ENCODE peak calls at places on chromosomes 7 and 10, in seven cellular contexts. M is HCT116, Q is H1, L is SK-N-SH, Z is K562, N is HepG2, W is GM12878. P is an unnamed sample.

GRCh38 chr7:39428221-39428620 is 138.0 kb upstream of the YAE1 start:
- DNase-seq in M (no peak), Z (no peak), L (no peak), W (no peak), Q (no peak), N (no peak), P (peak)

GRCh38 chr7:45259966-45260646 is 102.5 kb downstream of the RAMP3 start:
- DNase-seq in M (peak), N (peak), L (peak), Q (peak), Z (peak), W (no peak), P (peak)

GRCh38 chr7:150631866-150632864 is at the start of gene GIMAP6:
- DNase-seq in N (no peak), M (no peak), W (peak), L (no peak), Q (no peak), Z (no peak), P (peak)

GRCh38 chr7:92753614-92754013 is 82.8 kb downstream of the CDK6 start:
- DNase-seq in W (no peak), N (no peak), Z (no peak), M (no peak), L (no peak), Q (no peak), P (no peak)

GRCh38 chr10:50512743-50513416 is 110.9 kb downstream of the SGMS1 start:
- DNase-seq in L (no peak), W (peak), M (no peak), Q (no peak), N (no peak), Z (no peak), P (no peak)

GRCh38 chr10:119219747-119220320 is 12.5 kb downstream of the GRK5 start:
- DNase-seq in Z (no peak), L (no peak), N (no peak), Q (no peak), M (no peak), W (no peak), P (no peak)

GRCh38 chr7:118184392-118184899 is 482 bp downstream of the LSM8 start:
- DNase-seq in L (peak), Z (no peak), M (no peak), Q (no peak), N (no peak), W (no peak), P (no peak)

GRCh38 chr7:1455241-1455939 is 3.9 kb downstream of the MICALL2 start:
- DNase-seq in Q (no peak), Z (no peak), N (no peak), M (peak), L (no peak), W (no peak), P (no peak)

GRCh38 chr10:120186506-120186905 is 270.5 kb upstream of the PLPP4 start:
- DNase-seq in Q (no peak), L (no peak), N (no peak), W (no peak), Z (no peak), M (no peak), P (no peak)

GRCh38 chr10:87605656-87606308 is 53.9 kb upstream of the PAPSS2 start:
- DNase-seq in M (no peak), Q (no peak), W (no peak), Z (no peak), L (no peak), N (no peak), P (peak)

GRCh38 chr7:12490105-12490688 is 80.3 kb upstream of the SCIN start:
- DNase-seq in L (peak), Z (peak), M (peak), N (peak), Q (no peak), W (no peak), P (peak)

GRCh38 chr10:123287594-123288247 is 133.5 kb downstream of the BUB3 start:
- DNase-seq in N (no peak), Z (no peak), W (no peak), Q (peak), M (peak), L (peak), P (no peak)

GRCh38 chr10:128528781-128529180 is 402.6 kb upstream of the MKI67 start:
- DNase-seq in Q (no peak), M (no peak), N (no peak), Z (no peak), W (no peak), L (no peak), P (no peak)

GRCh38 chr7:149830997-149831729 is 7.0 kb upstream of the ZNF862 start:
- DNase-seq in Z (no peak), M (no peak), W (no peak), L (peak), Q (no peak), N (no peak), P (no peak)

GRCh38 chr10:23490115-23490514 is 51.2 kb downstream of the OTUD1 start:
- DNase-seq in W (no peak), Z (no peak), N (no peak), Q (no peak), L (no peak), M (no peak), P (no peak)

GRCh38 chr7:99794585-99795502 is 10.9 kb upstream of the CYP3A4 start:
- DNase-seq in Z (no peak), M (no peak), L (no peak), Q (no peak), W (no peak), N (peak), P (no peak)

GRCh38 chr10:131214521-131215244 is 96.8 kb downstream of the TCERG1L start:
- DNase-seq in M (no peak), Z (no peak), L (no peak), Q (no peak), W (no peak), N (no peak), P (no peak)

GRCh38 chr7:132964886-132965285 is 117.0 kb downstream of the CHCHD3 start:
- DNase-seq in L (no peak), W (no peak), M (no peak), Q (no peak), N (no peak), Z (no peak), P (no peak)

GRCh38 chr7:3605222-3605621 is 304.2 kb downstream of the SDK1 start:
- DNase-seq in N (no peak), M (no peak), L (no peak), W (no peak), Z (no peak), Q (no peak), P (peak)

GRCh38 chr7:23474098-23474828 is 4.0 kb upstream of the IGF2BP3 start:
- DNase-seq in W (peak), N (peak), Z (peak), M (peak), Q (peak), L (peak), P (peak)

GRCh38 chr10:30247704-30248103 is 101.4 kb downstream of the MTPAP start:
- DNase-seq in Z (peak), L (no peak), W (no peak), N (no peak), M (no peak), Q (no peak), P (no peak)

GRCh38 chr7:44750921-44751571 is 2.4 kb downstream of the ZMIZ2 start:
- DNase-seq in N (no peak), M (no peak), L (no peak), W (peak), Q (no peak), Z (peak), P (no peak)

GRCh38 chr10:44387853-44388251 is 3.0 kb upstream of the CXCL12 start:
- DNase-seq in M (no peak), W (no peak), N (no peak), L (no peak), Z (no peak), Q (peak), P (no peak)

GRCh38 chr7:64889686-64890162 is 13.3 kb upstream of the ZNF273 start:
- DNase-seq in L (peak), Q (peak), W (no peak), M (no peak), Z (no peak), N (no peak), P (no peak)

GRCh38 chr7:131400833-131401593 is 73.3 kb downstream of the MKLN1 start:
- DNase-seq in M (no peak), N (peak), Q (no peak), Z (no peak), L (no peak), W (no peak), P (no peak)

GRCh38 chr10:82969405-82969804 is 1094.4 kb downstream of the NRG3 start:
- DNase-seq in L (peak), Q (no peak), W (no peak), N (no peak), M (no peak), Z (peak), P (peak)

GRCh38 chr7:127251048-127251451 is 1.7 kb downstream of the GRM8 start:
- DNase-seq in Z (no peak), W (no peak), L (peak), Q (no peak), N (no peak), M (no peak), P (no peak)

GRCh38 chr7:150375662-150376521 is 3.2 kb upstream of the ZNF775 start:
- DNase-seq in L (no peak), M (no peak), Z (no peak), Q (no peak), W (no peak), N (no peak), P (no peak)

GRCh38 chr10:7258948-7259523 is 151.8 kb downstream of the SFMBT2 start:
- DNase-seq in L (peak), M (no peak), Z (no peak), Q (no peak), W (no peak), N (no peak), P (no peak)

GRCh38 chr10:43089519-43089918 is 12.7 kb downstream of the RET start:
- DNase-seq in Q (no peak), M (no peak), Z (no peak), L (no peak), W (no peak), N (no peak), P (no peak)

GRCh38 chr7:147700702-147701101 is 889.9 kb upstream of the C7orf33 start:
- DNase-seq in L (no peak), Q (no peak), Z (no peak), W (no peak), N (no peak), M (no peak), P (no peak)

GRCh38 chr7:55252386-55252785 is 112.8 kb upstream of the LANCL2 start:
- DNase-seq in N (no peak), L (no peak), M (no peak), W (no peak), Q (no peak), Z (no peak), P (no peak)

GRCh38 chr7:68248973-68249372 is 1252.3 kb downstream of the TYW1 start:
- DNase-seq in Z (no peak), L (no peak), Q (no peak), M (no peak), N (no peak), W (no peak), P (no peak)

GRCh38 chr10:97229322-97229721 is 43.6 kb upstream of the SLIT1 start:
- DNase-seq in Q (no peak), L (no peak), M (no peak), N (no peak), W (no peak), Z (no peak), P (no peak)

GRCh38 chr10:121994429-121994881 is 5.5 kb downstream of the TACC2 start:
- DNase-seq in N (no peak), Q (peak), W (no peak), Z (no peak), L (no peak), M (no peak), P (no peak)

GRCh38 chr10:11125004-11125403 is 107.3 kb downstream of the CELF2 start:
- DNase-seq in M (no peak), Z (no peak), W (no peak), Q (no peak), L (no peak), N (no peak), P (no peak)

GRCh38 chr10:112761256-112761655 is 188.8 kb upstream of the TCF7L2 start:
- DNase-seq in M (no peak), N (no peak), L (no peak), W (no peak), Z (no peak), Q (no peak), P (no peak)

GRCh38 chr7:151235091-151235787 is 3.0 kb downstream of the CHPF2 start:
- DNase-seq in Z (no peak), N (no peak), Q (no peak), W (no peak), L (no peak), M (no peak), P (no peak)

GRCh38 chr10:22662693-22663330 is 51.6 kb downstream of the PIP4K2A start:
- DNase-seq in N (peak), W (no peak), Q (no peak), M (no peak), Z (peak), L (no peak), P (no peak)

GRCh38 chr7:21941570-21942224 is 4.0 kb downstream of the CDCA7L start:
- DNase-seq in N (no peak), M (no peak), L (peak), Q (no peak), W (peak), Z (no peak), P (no peak)
- H3K9ac ChIP-seq in N (no peak), M (no peak), L (no peak), Q (no peak), W (no peak), Z (no peak), P (no peak)

DNA sequence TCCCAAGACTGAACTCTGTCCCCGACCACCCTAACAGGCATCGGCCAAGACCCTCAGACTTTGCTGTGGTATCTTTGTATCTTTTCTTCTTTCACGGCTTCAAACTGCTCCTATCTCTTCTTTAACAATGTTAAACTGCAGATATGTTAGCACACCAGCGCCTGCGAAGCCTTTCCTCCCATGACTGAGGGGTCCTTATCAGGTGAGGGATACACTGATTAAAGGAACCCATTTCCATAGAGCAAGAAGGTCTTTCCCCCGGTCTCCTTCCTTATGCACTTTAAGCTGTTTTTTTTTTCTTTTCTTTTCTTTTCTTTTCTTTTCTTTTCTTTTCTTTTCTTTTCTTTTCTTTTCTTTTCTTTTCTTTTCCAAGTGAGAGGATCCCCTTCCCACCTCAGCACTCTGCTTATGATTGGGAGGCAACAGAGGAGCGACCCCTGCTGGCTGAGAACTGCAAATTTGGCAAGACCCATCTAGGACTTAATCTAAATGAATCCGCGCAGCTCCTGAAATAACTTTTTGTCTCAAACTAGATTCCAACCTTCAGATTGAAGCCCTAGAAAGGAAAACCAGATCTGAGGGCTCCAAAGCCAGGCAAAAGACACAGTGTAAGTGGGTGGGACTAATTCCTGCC is 109.9 kb downstream of the ITGB8 start:
- DNase-seq in W (no peak), L (no peak), Z (peak), M (peak), N (peak), Q (peak), P (peak)
- TF ChIP-seq MAX in W (no peak), L (no peak), Z (no peak), M (no peak), N (no peak), Q (no peak), P (no peak)

GRCh38 chr7:152335900-152336571 is 99.8 kb downstream of the KMT2C start:
- DNase-seq in W (no peak), N (no peak), L (no peak), Q (no peak), Z (no peak), M (no peak), P (no peak)
- H3K9ac ChIP-seq in W (no peak), N (no peak), L (no peak), Q (no peak), Z (no peak), M (no peak), P (no peak)

DNA sequence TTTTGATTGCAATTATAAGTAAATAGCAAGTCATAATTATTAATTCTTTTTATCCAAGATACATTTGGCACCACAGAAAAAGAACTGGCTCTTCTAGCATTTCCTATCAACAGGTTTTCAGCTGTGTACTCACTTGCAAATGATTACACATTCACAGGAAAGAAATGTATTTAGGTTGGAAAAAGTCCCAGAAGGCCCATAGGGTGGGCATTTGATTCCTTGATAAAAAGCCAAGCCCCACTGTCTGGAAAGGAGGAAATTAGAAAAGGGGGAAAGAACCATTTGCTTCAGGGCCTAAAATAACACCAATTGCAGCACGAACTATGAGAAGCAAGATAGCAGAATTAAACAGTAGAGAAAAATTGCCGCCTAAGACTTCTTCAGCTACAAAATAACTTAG is 80.8 kb upstream of the COL1A2 start:
- DNase-seq in L (no peak), Z (no peak), Q (no peak), W (no peak), M (no peak), N (no peak), P (peak)
- TF ChIP-seq MAX in L (peak), Z (no peak), Q (no peak), W (no peak), M (no peak), N (no peak), P (no peak)

GRCh38 chr10:33863347-33863746 is 528.9 kb upstream of the NRP1 start:
- DNase-seq in Q (no peak), N (no peak), W (no peak), Z (no peak), L (no peak), M (no peak), P (no peak)

GRCh38 chr10:33861833-33862232 is 527.4 kb upstream of the NRP1 start:
- DNase-seq in N (no peak), W (no peak), Q (no peak), Z (no peak), L (no peak), M (no peak), P (no peak)

GRCh38 chr10:33859319-33860022 is 525.0 kb upstream of the NRP1 start:
- DNase-seq in M (no peak), Z (no peak), W (no peak), L (no peak), Q (no peak), N (no peak), P (peak)

GRCh38 chr10:33862706-33863105 is 528.2 kb upstream of the NRP1 start:
- DNase-seq in M (no peak), L (no peak), W (no peak), N (no peak), Q (no peak), Z (no peak), P (no peak)

GRCh38 chr10:33860994-33861393 is 526.5 kb upstream of the NRP1 start:
- DNase-seq in Q (no peak), N (no peak), L (no peak), W (no peak), M (no peak), Z (no peak), P (no peak)
- H3K9ac ChIP-seq in Q (no peak), N (no peak), L (no peak), W (no peak), M (no peak), Z (no peak), P (no peak)

GRCh38 chr10:91540714-91541113 is 92.2 kb downstream of the PPP1R3C start:
- DNase-seq in N (no peak), W (no peak), M (peak), Q (peak), L (no peak), Z (no peak), P (no peak)

GRCh38 chr10:91536790-91537189 is 96.1 kb downstream of the PPP1R3C start:
- DNase-seq in M (no peak), N (no peak), L (no peak), Q (no peak), Z (no peak), W (no peak), P (no peak)

GRCh38 chr10:91537614-91538383 is 95.1 kb downstream of the PPP1R3C start:
- DNase-seq in W (no peak), Q (no peak), Z (no peak), M (no peak), N (no peak), L (no peak), P (no peak)

GRCh38 chr10:91541481-91541880 is 91.4 kb downstream of the PPP1R3C start:
- DNase-seq in W (no peak), N (no peak), Q (no peak), Z (no peak), M (no peak), L (no peak), P (no peak)

DNA sequence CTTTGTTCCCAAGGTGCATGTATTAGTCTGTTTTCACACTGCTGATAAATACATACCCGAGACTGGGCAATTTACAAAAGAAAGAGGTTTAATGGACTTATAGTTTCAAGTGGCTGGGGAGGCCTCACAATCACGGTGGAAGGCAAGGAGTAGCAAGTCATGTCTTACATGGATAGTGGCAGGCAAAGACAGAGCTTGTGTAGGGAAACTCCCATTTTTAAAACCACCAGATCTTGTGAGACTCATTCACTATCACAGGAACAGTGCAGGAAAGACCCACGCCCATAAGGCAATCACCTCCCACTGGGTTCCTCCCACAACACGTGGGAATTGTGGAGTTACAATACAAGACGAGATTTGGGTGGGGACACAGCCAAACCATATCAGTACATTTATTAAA is 92.9 kb downstream of the PPP1R3C start:
- DNase-seq in Q (no peak), Z (no peak), M (no peak), W (no peak), N (no peak), L (no peak), P (no peak)
- TF ChIP-seq MAX in Q (no peak), Z (no peak), M (no peak), W (no peak), N (no peak), L (no peak), P (no peak)

GRCh38 chr10:3803884-3804741 is 19.1 kb upstream of the KLF6 start:
- DNase-seq in W (no peak), L (no peak), Z (peak), M (no peak), Q (no peak), N (no peak), P (peak)

GRCh38 chr10:3807221-3807927 is 22.4 kb upstream of the KLF6 start:
- DNase-seq in W (no peak), Z (no peak), L (no peak), Q (no peak), M (no peak), N (no peak), P (peak)

GRCh38 chr10:3806603-3807002 is 21.6 kb upstream of the KLF6 start:
- DNase-seq in Q (no peak), N (peak), M (no peak), Z (no peak), L (no peak), W (no peak), P (peak)

GRCh38 chr10:3805227-3805790 is 20.3 kb upstream of the KLF6 start:
- DNase-seq in W (peak), M (peak), Q (no peak), L (no peak), N (no peak), Z (peak), P (peak)

DNA sequence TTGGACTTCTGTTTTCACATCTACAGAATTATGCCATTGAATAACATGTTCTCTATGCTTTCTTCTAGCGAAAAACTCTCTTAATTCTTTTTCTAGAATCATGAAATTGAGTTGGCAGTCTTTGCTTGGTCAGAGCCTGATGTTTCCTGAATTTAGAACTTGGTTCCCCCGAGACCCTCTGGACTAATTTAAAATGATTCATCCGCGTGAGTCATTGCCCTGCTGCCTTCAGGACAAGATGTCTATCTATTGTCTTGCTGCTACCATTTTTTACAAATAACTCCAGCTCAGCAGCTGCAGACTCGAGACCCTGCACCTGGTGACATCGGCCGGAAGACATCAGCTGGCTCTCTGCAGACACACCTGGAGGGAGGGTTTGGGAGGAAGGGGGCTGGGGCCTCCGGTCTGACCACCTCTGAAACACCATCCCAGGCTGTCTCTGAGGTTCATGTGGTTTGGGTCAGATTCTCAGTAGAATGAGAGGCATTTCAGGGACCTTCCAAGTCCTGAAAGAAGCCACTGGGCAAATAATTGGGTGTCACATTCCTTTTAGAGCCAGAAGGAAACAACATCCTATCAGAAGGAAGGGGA is 20.9 kb upstream of the KLF6 start:
- DNase-seq in L (no peak), Q (no peak), W (no peak), M (peak), Z (peak), N (no peak), P (peak)
- H3K9ac ChIP-seq in L (peak), Q (no peak), W (peak), M (peak), Z (peak), N (peak), P (peak)

P was measured in endothelial cell of umbilical vein.